ENCODE peak calls at places on chromosome 18, in four cellular contexts. D, N, U and V are unnamed samples. For H3K36me3, the result is how much of the 10 kb centered on the place peaks cover.

GRCh38 chr18:34661464-34662087 is 48.5 kb upstream of the DTNA start:
- DNase-seq in D (peak), N (no peak), U (no peak), V (no peak)

GRCh38 chr18:79856119-79857080 is 58.7 kb downstream of the KCNG2 start:
- DNase-seq in D (peak), N (no peak), U (no peak), V (no peak)

GRCh38 chr18:75363446-75364225 is 63.9 kb downstream of the SMIM21 start:
- DNase-seq in D (no peak), N (no peak), U (no peak), V (no peak)

GRCh38 chr18:54203914-54204313 is 20.6 kb downstream of the MBD2 start:
- DNase-seq in D (no peak), N (no peak), U (no peak), V (no peak)

GRCh38 chr18:57469884-57470283 is 34.7 kb downstream of the ONECUT2 start:
- DNase-seq in D (no peak), N (no peak), U (no peak), V (no peak)

GRCh38 chr18:35236964-35237363 is 3.9 kb upstream of the ZNF397 start:
- DNase-seq in D (no peak), N (no peak), U (no peak), V (no peak)

GRCh38 chr18:73119574-73119973 is 251.8 kb upstream of the NETO1 start:
- DNase-seq in D (no peak), N (no peak), U (no peak), V (no peak)

GRCh38 chr18:73151086-73151485 is 283.3 kb upstream of the NETO1 start:
- DNase-seq in D (peak), N (no peak), U (no peak), V (no peak)

GRCh38 chr18:21703241-21703820 is 1.2 kb downstream of the ABHD3 start:
- DNase-seq in D (peak), N (peak), U (no peak), V (no peak)

GRCh38 chr18:70322928-70323327 is 34.1 kb downstream of the SOCS6 start:
- DNase-seq in D (peak), N (peak), U (peak), V (no peak)

GRCh38 chr18:32114293-32114692 is 22.6 kb downstream of the RNF138 start:
- DNase-seq in D (no peak), N (no peak), U (no peak), V (no peak)
- H3K36me3 ChIP-seq in D (under half), N (under half), U (under half), V (under half)

GRCh38 chr18:77423468-77423867 is 173.8 kb downstream of the GALR1 start:
- DNase-seq in D (no peak), N (no peak), U (no peak), V (no peak)

DNA sequence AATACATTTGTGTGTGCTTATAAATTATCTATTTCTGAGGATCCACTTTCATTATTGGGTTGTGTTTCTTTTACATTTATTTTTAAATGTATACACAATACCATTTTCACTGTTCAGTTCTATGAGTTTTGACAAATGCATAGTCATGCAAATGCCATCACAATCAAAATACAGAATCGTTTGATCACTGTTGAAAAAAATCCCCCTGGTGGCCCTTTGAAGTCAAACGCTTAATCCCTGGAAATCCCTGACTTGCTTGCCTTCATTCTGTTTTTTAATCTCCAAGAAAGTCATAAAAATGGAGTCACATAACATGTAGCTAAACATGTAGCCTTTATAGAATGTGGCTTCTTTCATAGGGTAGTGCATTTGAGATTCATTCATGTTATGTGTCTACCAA is 173.3 kb downstream of the GALR1 start:
- DNase-seq in D (no peak), N (no peak), U (no peak), V (no peak)
- TF ChIP-seq CTCF in D (no peak), N (no peak), U (no peak), V (no peak)

DNA sequence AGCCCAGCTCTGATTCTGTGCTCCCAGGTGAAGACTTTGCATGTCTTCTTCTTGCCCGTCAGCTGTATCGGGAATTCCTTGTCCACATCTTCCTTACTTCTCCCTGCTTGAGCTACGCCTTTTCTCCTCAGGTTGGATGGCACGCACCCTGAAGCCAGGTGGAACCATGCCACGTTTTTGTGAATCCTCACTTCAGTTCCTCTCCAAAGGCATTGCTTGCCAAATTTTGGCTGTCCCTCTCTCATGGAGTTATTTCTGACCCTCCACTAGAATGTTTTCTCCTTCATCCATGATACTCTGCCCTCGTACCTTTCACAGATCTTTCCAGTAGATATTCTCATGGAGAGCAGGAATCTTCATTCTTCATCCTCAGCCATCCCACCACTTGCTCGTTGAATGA is 20.2 kb downstream of the ZCCHC2 start:
- DNase-seq in D (no peak), N (no peak), U (no peak), V (no peak)
- H3K36me3 ChIP-seq in D (under half), N (under half), U (under half), V (under half)

DNA sequence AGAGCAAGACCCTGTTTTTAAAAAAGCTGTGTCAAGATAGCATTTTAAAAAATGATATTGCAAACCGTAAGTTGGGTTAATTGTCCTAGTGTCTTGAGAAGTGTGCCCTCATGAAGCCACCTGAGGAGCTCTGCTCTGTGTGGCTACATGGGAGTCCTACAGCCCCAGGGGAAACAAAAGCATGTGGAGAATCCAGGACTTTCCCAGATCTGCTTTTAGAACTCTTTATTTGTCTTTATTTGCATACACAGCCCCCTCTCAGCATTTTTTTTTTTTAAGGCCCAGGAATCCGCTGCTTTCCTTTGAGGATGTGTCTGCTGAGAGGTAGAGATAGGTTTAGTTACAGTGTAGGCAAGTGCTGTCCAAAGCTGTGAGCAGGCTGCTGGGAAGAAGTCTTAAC is 219.2 kb downstream of the FHOD3 start:
- DNase-seq in D (no peak), N (no peak), U (no peak), V (no peak)
- TF ChIP-seq CTCF in D (no peak), N (no peak), U (no peak), V (no peak)

GRCh38 chr18:58870621-58871020 is 5.9 kb downstream of the ZNF532 start:
- DNase-seq in D (no peak), N (no peak), U (no peak), V (no peak)
- H3K36me3 ChIP-seq in D (under half), N (under half), U (under half), V (under half)

GRCh38 chr18:3012306-3012919 is 531 bp downstream of the LPIN2 start:
- DNase-seq in D (peak), N (peak), U (no peak), V (no peak)
- TF ChIP-seq CTCF in D (no peak), N (no peak), U (no peak), V (no peak)